ENCODE peak calls at places on chromosomes 5 and 9, in seven cellular contexts. C is left lung, X is retinal pigment epithelial cell, E is DND-41, Q is HFF-Myc, B is A549, U is spleen. M is an unnamed sample.
A peak's percentile ranks its signal among the peaks of the same experiment; 100 is the strongest.

GRCh38 chr5:68428232-68428811 is 212.8 kb downstream of the PIK3R1 start:
- DNase-seq in X (no peak), B (no peak), C (no peak), Q (no peak), U (no peak), E (no peak), M (no peak)

GRCh38 chr5:163916376-163916775 is 411.0 kb downstream of the MAT2B start:
- DNase-seq in C (peak; percentile 33), E (no peak), X (no peak), Q (no peak), U (no peak), B (no peak), M (no peak)

GRCh38 chr9:87428659-87429058 is 69.0 kb upstream of the DAPK1 start:
- DNase-seq in U (no peak), C (no peak), B (no peak), E (no peak), X (no peak), Q (no peak), M (peak; percentile 56)

GRCh38 chr9:129383415-129384088 is 205.5 kb upstream of the IER5L start:
- DNase-seq in U (peak; percentile 96), B (no peak), C (peak; percentile 87), E (peak; percentile 16), Q (peak; percentile 10), X (no peak), M (peak; percentile 86)

GRCh38 chr9:4328723-4329122 is 28.9 kb upstream of the GLIS3 start:
- DNase-seq in B (no peak), C (peak; percentile 47), Q (no peak), E (no peak), U (no peak), X (peak; percentile 59), M (no peak)

GRCh38 chr5:178077751-178078150 is 35.6 kb upstream of the N4BP3 start:
- DNase-seq in X (no peak), Q (no peak), C (no peak), U (no peak), E (no peak), B (no peak), M (no peak)

GRCh38 chr9:89274838-89275237 is 36.2 kb upstream of the CKS2 start:
- DNase-seq in U (no peak), X (no peak), E (no peak), B (no peak), C (no peak), Q (no peak), M (no peak)

GRCh38 chr5:39072915-39073758 is 1.1 kb downstream of the RICTOR start:
- DNase-seq in C (peak; percentile 63), X (no peak), B (peak; percentile 53), E (peak; percentile 71), U (no peak), Q (no peak), M (peak; percentile 55)

GRCh38 chr9:127523312-127523851 is 72.1 kb downstream of the LRSAM1 start:
- DNase-seq in B (peak; percentile 75), Q (no peak), C (no peak), X (no peak), E (peak; percentile 40), U (no peak), M (no peak)

GRCh38 chr5:77015938-77016569 is 14.2 kb upstream of the AGGF1 start:
- DNase-seq in E (no peak), Q (peak; percentile 52), X (peak; percentile 23), B (peak; percentile 78), U (no peak), C (no peak), M (no peak)

GRCh38 chr9:130128782-130129424 is 43.3 kb upstream of the NCS1 start:
- DNase-seq in E (peak; percentile 32), X (peak; percentile 95), C (peak; percentile 76), B (no peak), U (peak; percentile 89), Q (no peak), M (peak; percentile 59)

GRCh38 chr5:142095035-142095434 is 13.5 kb upstream of the NDFIP1 start:
- DNase-seq in X (no peak), E (no peak), C (no peak), Q (no peak), B (no peak), U (no peak), M (no peak)

GRCh38 chr5:67350600-67351315 is 154.2 kb upstream of the CD180 start:
- DNase-seq in E (peak; percentile 78), C (no peak), B (no peak), X (no peak), Q (no peak), U (peak; percentile 74), M (no peak)

GRCh38 chr9:115132648-115133047 is 14.7 kb upstream of the TNC start:
- DNase-seq in E (no peak), C (no peak), B (no peak), Q (no peak), U (no peak), X (no peak), M (no peak)

GRCh38 chr5:110681953-110682352 is 44.5 kb downstream of the TMEM232 start:
- DNase-seq in Q (no peak), X (no peak), C (no peak), U (no peak), E (no peak), B (no peak), M (no peak)

GRCh38 chr5:157370967-157371366 is 89.0 kb upstream of the NIPAL4 start:
- DNase-seq in X (no peak), C (no peak), E (no peak), U (no peak), B (no peak), Q (no peak), M (no peak)

GRCh38 chr5:176661676-176662075 is 14.4 kb downstream of the TSPAN17 start:
- DNase-seq in B (no peak), X (no peak), C (no peak), Q (no peak), E (no peak), U (no peak), M (no peak)

GRCh38 chr9:128714586-128715435 is 9.1 kb downstream of the ZDHHC12 start:
- DNase-seq in Q (no peak), U (peak; percentile 48), C (no peak), E (no peak), B (no peak), X (no peak), M (no peak)

GRCh38 chr5:139687656-139688055 is 39.5 kb downstream of the CXXC5 start:
- DNase-seq in Q (no peak), X (no peak), C (no peak), U (no peak), B (no peak), E (no peak), M (peak; percentile 96)

GRCh38 chr9:79387091-79387490 is 184.7 kb upstream of the TLE4 start:
- DNase-seq in U (no peak), E (no peak), X (no peak), B (no peak), Q (no peak), C (no peak), M (no peak)

GRCh38 chr5:59598547-59598874 is 295.0 kb downstream of the PDE4D start:
- DNase-seq in E (no peak), Q (no peak), X (no peak), B (no peak), U (no peak), C (no peak), M (no peak)

GRCh38 chr5:159102294-159102934 is 2.7 kb upstream of the EBF1 start:
- DNase-seq in X (no peak), U (no peak), Q (no peak), E (no peak), C (no peak), B (no peak), M (no peak)

GRCh38 chr9:78026947-78027346 is 4.7 kb downstream of the GNAQ start:
- DNase-seq in B (no peak), C (no peak), Q (no peak), X (no peak), E (no peak), U (no peak), M (no peak)

GRCh38 chr5:150021491-150022162 is 21.1 kb downstream of the HMGXB3 start:
- DNase-seq in B (no peak), C (no peak), Q (no peak), X (peak; percentile 71), E (no peak), U (no peak), M (no peak)

GRCh38 chr5:32027093-32027716 is 146.9 kb downstream of the GOLPH3 start:
- DNase-seq in Q (no peak), B (no peak), C (no peak), X (no peak), U (peak; percentile 57), E (no peak), M (no peak)

GRCh38 chr9:133569891-133570651 is 35.6 kb downstream of the ADAMTSL2 start:
- DNase-seq in Q (no peak), U (no peak), X (no peak), E (no peak), B (no peak), C (peak; percentile 78), M (no peak)

GRCh38 chr5:958701-959571 is 49.7 kb upstream of the NKD2 start:
- DNase-seq in C (peak; percentile 34), E (no peak), B (peak; percentile 80), X (peak; percentile 13), Q (no peak), U (peak; percentile 70), M (peak; percentile 39)

GRCh38 chr9:135087489-135087791 is at the start of gene OLFM1:
- DNase-seq in E (no peak), C (peak; percentile 72), X (no peak), Q (no peak), U (no peak), B (peak; percentile 78), M (peak; percentile 88)
- H3K4me3 ChIP-seq in E (no peak within 1 kb of the TSS), C (peak within 1 kb of the TSS; percentile 10), X (no peak within 1 kb of the TSS), Q (no peak within 1 kb of the TSS), U (peak within 1 kb of the TSS; percentile 30), B (peak within 1 kb of the TSS; percentile 53), M (no peak within 1 kb of the TSS)

DNA sequence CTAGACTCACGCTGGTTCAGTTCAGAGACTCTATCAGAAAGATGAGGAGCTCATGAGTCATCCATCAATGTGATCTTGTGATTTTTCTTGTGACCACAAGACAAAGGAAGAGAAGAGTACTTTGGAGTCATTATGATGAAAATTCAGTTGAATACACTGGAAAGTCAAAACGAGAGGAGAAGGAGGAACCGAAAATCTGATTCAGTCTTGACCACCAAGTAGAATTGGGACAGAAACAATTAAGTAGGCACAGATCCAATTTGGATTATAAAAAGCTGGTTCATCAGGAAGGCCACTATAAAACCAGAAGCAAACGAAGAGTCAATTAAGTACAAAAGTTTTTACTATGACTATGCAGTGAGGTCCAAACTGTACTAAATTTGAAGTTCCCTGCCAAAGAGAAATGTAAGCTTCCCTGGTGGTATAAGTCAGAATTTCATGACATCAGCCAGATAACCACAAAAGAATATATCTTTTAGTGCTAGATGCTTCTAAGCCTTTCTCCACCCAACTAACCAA is 90.9 kb downstream of the THBS4 start:
- DNase-seq in U (no peak), B (no peak), C (no peak), E (no peak), Q (peak; percentile 16), X (peak; percentile 46), M (no peak)
- TF ChIP-seq CTCF in U (no peak), B (no peak), C (no peak), E (no peak), Q (no peak), X (peak; percentile 6), M (no peak)

GRCh38 chr9:96620155-96620514 is 492 bp upstream of the CDC14B start:
- DNase-seq in Q (no peak), C (no peak), B (no peak), E (no peak), X (no peak), U (no peak), M (no peak)
- H3K4me3 ChIP-seq in Q (peak overlapping the region; percentile 48), C (peak overlapping the region; percentile 36), B (peak overlapping the region; percentile 98), E (no peak overlapping the region), X (peak overlapping the region; percentile 65), U (peak overlapping the region; percentile 47), M (peak overlapping the region; percentile 22)

GRCh38 chr5:10779592-10779991 is 18.6 kb upstream of the DAP start:
- DNase-seq in U (no peak), B (no peak), Q (no peak), C (no peak), E (no peak), X (no peak), M (no peak)

GRCh38 chr5:10775646-10776045 is 14.6 kb upstream of the DAP start:
- DNase-seq in B (no peak), X (no peak), Q (no peak), U (no peak), C (no peak), E (no peak), M (no peak)
- TF ChIP-seq CTCF in B (no peak), X (no peak), Q (no peak), U (no peak), C (no peak), E (peak; percentile 5), M (peak; percentile 40)